ENCODE peak calls at places on chromosome 15, in six cellular contexts. L is COR-L47; K is psoas muscle; R is right atrium auricular region; A is activated T-cell treated with anti-CD3 and anti-CD28 coated beads, Interleukin-2, amount 50 U/mL, for 72 hours; Y is central memory CD4-positive, alpha-beta T cell. N is an unnamed sample.

GRCh38 chr15:80662756-80663553 is 32.2 kb upstream of the ABHD17C start:
- DNase-seq in L (no peak), K (no peak), R (no peak), A (no peak), Y (no peak), N (no peak)

GRCh38 chr15:76286231-76286879 is 24.9 kb downstream of the ETFA start:
- DNase-seq in L (no peak), K (no peak), R (no peak), A (peak), Y (peak), N (no peak)

GRCh38 chr15:58378241-58379085 is 53.3 kb upstream of the LIPC start:
- DNase-seq in L (no peak), K (no peak), R (no peak), A (no peak), Y (no peak), N (peak)

GRCh38 chr15:48823237-48823636 is 12.4 kb upstream of the CEP152 start:
- DNase-seq in L (no peak), K (no peak), R (no peak), A (no peak), Y (no peak), N (no peak)

GRCh38 chr15:75577401-75578205 is 1.5 kb downstream of the PTPN9 start:
- DNase-seq in L (no peak), K (no peak), R (no peak), A (no peak), Y (no peak), N (no peak)

GRCh38 chr15:67745059-67745993 is 80.0 kb upstream of the SKOR1 start:
- DNase-seq in L (no peak), K (no peak), R (no peak), A (no peak), Y (no peak), N (no peak)

GRCh38 chr15:58877999-58878825 is 55.3 kb downstream of the SLTM start:
- DNase-seq in L (no peak), K (no peak), R (no peak), A (no peak), Y (no peak), N (no peak)

GRCh38 chr15:39602143-39602542 is 21.3 kb downstream of the THBS1 start:
- DNase-seq in L (no peak), K (no peak), R (no peak), A (no peak), Y (no peak), N (no peak)

GRCh38 chr15:31082771-31083393 is 18.6 kb downstream of the TRPM1 start:
- DNase-seq in L (no peak), K (no peak), R (peak), A (no peak), Y (no peak), N (no peak)

GRCh38 chr15:49438970-49439631 is 16.1 kb downstream of the FGF7 start:
- DNase-seq in L (no peak), K (no peak), R (no peak), A (no peak), Y (no peak), N (no peak)

N was measured in esophagus muscularis mucosa.